ENCODE peak calls at places on chromosomes 2 and 18, in ten cellular contexts. One of them, this sample, is unnamed. For H3K4me1, the result is how much of the 10 kb centered on the place peaks cover.

GRCh38 chr2:96325884-96326255 is 753 bp downstream of the ITPRIPL1 start:
- DNase-seq in heart left ventricle: no peak
- DNase-seq in IMR-90: no peak
- DNase-seq in spleen: peak
- DNase-seq in uterus: no peak
- DNase-seq in suprapubic skin: no peak
- DNase-seq in endothelial cell of umbilical vein: no peak
- DNase-seq in A549: no peak
- DNase-seq in ovary: no peak
- DNase-seq in gastrocnemius medialis: no peak
- DNase-seq in this sample: peak

GRCh38 chr2:216082388-216082733 is 642 bp downstream of the TMEM169 start:
- DNase-seq in endothelial cell of umbilical vein: no peak
- DNase-seq in suprapubic skin: no peak
- DNase-seq in A549: no peak
- DNase-seq in uterus: no peak
- DNase-seq in spleen: no peak
- DNase-seq in gastrocnemius medialis: no peak
- DNase-seq in IMR-90: no peak
- DNase-seq in ovary: no peak
- DNase-seq in heart left ventricle: no peak
- DNase-seq in this sample: no peak

GRCh38 chr2:224127871-224128501 is 88.9 kb upstream of the SERPINE2 start:
- DNase-seq in ovary: no peak
- DNase-seq in uterus: no peak
- DNase-seq in A549: no peak
- DNase-seq in endothelial cell of umbilical vein: no peak
- DNase-seq in gastrocnemius medialis: no peak
- DNase-seq in suprapubic skin: no peak
- DNase-seq in IMR-90: peak
- DNase-seq in heart left ventricle: no peak
- DNase-seq in spleen: no peak
- DNase-seq in this sample: no peak

GRCh38 chr2:1751768-1752725 is 7.7 kb upstream of the PXDN start:
- DNase-seq in uterus: no peak
- DNase-seq in suprapubic skin: no peak
- DNase-seq in endothelial cell of umbilical vein: no peak
- DNase-seq in spleen: peak
- DNase-seq in ovary: no peak
- DNase-seq in IMR-90: no peak
- DNase-seq in gastrocnemius medialis: no peak
- DNase-seq in heart left ventricle: no peak
- DNase-seq in A549: no peak
- DNase-seq in this sample: no peak

GRCh38 chr18:70047931-70048603 is 100.4 kb upstream of the CD226 start:
- DNase-seq in endothelial cell of umbilical vein: peak
- DNase-seq in suprapubic skin: no peak
- DNase-seq in spleen: no peak
- DNase-seq in IMR-90: peak
- DNase-seq in heart left ventricle: no peak
- DNase-seq in uterus: no peak
- DNase-seq in ovary: no peak
- DNase-seq in gastrocnemius medialis: no peak
- DNase-seq in A549: no peak
- DNase-seq in this sample: no peak

GRCh38 chr2:38474833-38475566 is 97.9 kb upstream of the ATL2 start:
- DNase-seq in uterus: no peak
- DNase-seq in IMR-90: no peak
- DNase-seq in ovary: no peak
- DNase-seq in gastrocnemius medialis: no peak
- DNase-seq in endothelial cell of umbilical vein: no peak
- DNase-seq in suprapubic skin: no peak
- DNase-seq in A549: no peak
- DNase-seq in spleen: no peak
- DNase-seq in heart left ventricle: no peak
- DNase-seq in this sample: no peak

GRCh38 chr18:12076424-12077140 is 17.1 kb upstream of the ANKRD62 start:
- DNase-seq in gastrocnemius medialis: no peak
- DNase-seq in ovary: no peak
- DNase-seq in IMR-90: peak
- DNase-seq in uterus: peak
- DNase-seq in suprapubic skin: no peak
- DNase-seq in spleen: peak
- DNase-seq in heart left ventricle: peak
- DNase-seq in endothelial cell of umbilical vein: no peak
- DNase-seq in A549: peak
- DNase-seq in this sample: no peak

GRCh38 chr2:238362611-238363010 is 42.3 kb downstream of the TRAF3IP1 start:
- DNase-seq in endothelial cell of umbilical vein: no peak
- DNase-seq in ovary: no peak
- DNase-seq in suprapubic skin: no peak
- DNase-seq in heart left ventricle: no peak
- DNase-seq in A549: no peak
- DNase-seq in gastrocnemius medialis: no peak
- DNase-seq in uterus: no peak
- DNase-seq in spleen: no peak
- DNase-seq in IMR-90: no peak
- DNase-seq in this sample: no peak

GRCh38 chr2:108594982-108595464 is 60.8 kb downstream of the LIMS1 start:
- DNase-seq in ovary: no peak
- DNase-seq in endothelial cell of umbilical vein: peak
- DNase-seq in heart left ventricle: no peak
- DNase-seq in gastrocnemius medialis: no peak
- DNase-seq in spleen: no peak
- DNase-seq in IMR-90: peak
- DNase-seq in suprapubic skin: no peak
- DNase-seq in uterus: no peak
- DNase-seq in A549: peak
- DNase-seq in this sample: no peak
- TF ChIP-seq POLR2A in ovary: no peak
- TF ChIP-seq POLR2A in endothelial cell of umbilical vein: peak
- TF ChIP-seq POLR2A in heart left ventricle: no peak
- TF ChIP-seq POLR2A in gastrocnemius medialis: no peak
- TF ChIP-seq POLR2A in spleen: no peak
- TF ChIP-seq POLR2A in IMR-90: peak
- TF ChIP-seq POLR2A in suprapubic skin: no peak
- TF ChIP-seq POLR2A in uterus: no peak
- TF ChIP-seq POLR2A in A549: no peak
- TF ChIP-seq POLR2A in this sample: no peak

GRCh38 chr2:217872319-217872718 is 130.5 kb downstream of the TNS1 start:
- DNase-seq in endothelial cell of umbilical vein: no peak
- DNase-seq in spleen: no peak
- DNase-seq in ovary: no peak
- DNase-seq in IMR-90: no peak
- DNase-seq in uterus: no peak
- DNase-seq in suprapubic skin: no peak
- DNase-seq in heart left ventricle: no peak
- DNase-seq in A549: no peak
- DNase-seq in gastrocnemius medialis: no peak
- DNase-seq in this sample: no peak

GRCh38 chr2:217868911-217869334 is 133.9 kb downstream of the TNS1 start:
- DNase-seq in endothelial cell of umbilical vein: peak
- DNase-seq in uterus: peak
- DNase-seq in spleen: no peak
- DNase-seq in ovary: no peak
- DNase-seq in suprapubic skin: no peak
- DNase-seq in gastrocnemius medialis: no peak
- DNase-seq in heart left ventricle: no peak
- DNase-seq in IMR-90: peak
- DNase-seq in A549: no peak
- DNase-seq in this sample: no peak

GRCh38 chr2:217868265-217868892 is 134.4 kb downstream of the TNS1 start:
- DNase-seq in uterus: no peak
- DNase-seq in ovary: no peak
- DNase-seq in endothelial cell of umbilical vein: no peak
- DNase-seq in A549: no peak
- DNase-seq in suprapubic skin: no peak
- DNase-seq in IMR-90: no peak
- DNase-seq in heart left ventricle: no peak
- DNase-seq in spleen: no peak
- DNase-seq in gastrocnemius medialis: no peak
- DNase-seq in this sample: no peak

GRCh38 chr2:217873371-217873770 is 129.4 kb downstream of the TNS1 start:
- DNase-seq in spleen: no peak
- DNase-seq in gastrocnemius medialis: no peak
- DNase-seq in ovary: no peak
- DNase-seq in heart left ventricle: no peak
- DNase-seq in A549: no peak
- DNase-seq in IMR-90: no peak
- DNase-seq in suprapubic skin: no peak
- DNase-seq in endothelial cell of umbilical vein: no peak
- DNase-seq in uterus: no peak
- DNase-seq in this sample: no peak

GRCh38 chr2:217870528-217871011 is 132.2 kb downstream of the TNS1 start:
- DNase-seq in IMR-90: no peak
- DNase-seq in A549: no peak
- DNase-seq in suprapubic skin: no peak
- DNase-seq in heart left ventricle: no peak
- DNase-seq in gastrocnemius medialis: peak
- DNase-seq in ovary: no peak
- DNase-seq in spleen: no peak
- DNase-seq in uterus: no peak
- DNase-seq in endothelial cell of umbilical vein: no peak
- DNase-seq in this sample: no peak
- H3K4me1 ChIP-seq in IMR-90: under half
- H3K4me1 ChIP-seq in A549: under half
- H3K4me1 ChIP-seq in suprapubic skin: under half
- H3K4me1 ChIP-seq in heart left ventricle: under half
- H3K4me1 ChIP-seq in gastrocnemius medialis: half or more
- H3K4me1 ChIP-seq in ovary: under half
- H3K4me1 ChIP-seq in spleen: under half
- H3K4me1 ChIP-seq in uterus: under half
- H3K4me1 ChIP-seq in endothelial cell of umbilical vein: under half
- H3K4me1 ChIP-seq in this sample: under half

GRCh38 chr2:31388736-31389135 is 25.8 kb downstream of the XDH start:
- DNase-seq in gastrocnemius medialis: no peak
- DNase-seq in A549: no peak
- DNase-seq in uterus: no peak
- DNase-seq in spleen: no peak
- DNase-seq in endothelial cell of umbilical vein: no peak
- DNase-seq in heart left ventricle: no peak
- DNase-seq in ovary: no peak
- DNase-seq in IMR-90: no peak
- DNase-seq in suprapubic skin: no peak
- DNase-seq in this sample: no peak

GRCh38 chr2:31386172-31386571 is 28.4 kb downstream of the XDH start:
- DNase-seq in heart left ventricle: no peak
- DNase-seq in IMR-90: no peak
- DNase-seq in gastrocnemius medialis: no peak
- DNase-seq in endothelial cell of umbilical vein: no peak
- DNase-seq in spleen: no peak
- DNase-seq in A549: no peak
- DNase-seq in ovary: no peak
- DNase-seq in uterus: no peak
- DNase-seq in suprapubic skin: no peak
- DNase-seq in this sample: no peak

GRCh38 chr2:31384771-31385276 is 29.7 kb downstream of the XDH start:
- DNase-seq in uterus: no peak
- DNase-seq in ovary: no peak
- DNase-seq in gastrocnemius medialis: no peak
- DNase-seq in IMR-90: peak
- DNase-seq in endothelial cell of umbilical vein: no peak
- DNase-seq in suprapubic skin: no peak
- DNase-seq in heart left ventricle: no peak
- DNase-seq in A549: peak
- DNase-seq in spleen: no peak
- DNase-seq in this sample: no peak

GRCh38 chr2:31387850-31388249 is 26.7 kb downstream of the XDH start:
- DNase-seq in uterus: no peak
- DNase-seq in ovary: no peak
- DNase-seq in spleen: no peak
- DNase-seq in suprapubic skin: no peak
- DNase-seq in A549: peak
- DNase-seq in IMR-90: no peak
- DNase-seq in gastrocnemius medialis: no peak
- DNase-seq in heart left ventricle: no peak
- DNase-seq in endothelial cell of umbilical vein: no peak
- DNase-seq in this sample: no peak

DNA sequence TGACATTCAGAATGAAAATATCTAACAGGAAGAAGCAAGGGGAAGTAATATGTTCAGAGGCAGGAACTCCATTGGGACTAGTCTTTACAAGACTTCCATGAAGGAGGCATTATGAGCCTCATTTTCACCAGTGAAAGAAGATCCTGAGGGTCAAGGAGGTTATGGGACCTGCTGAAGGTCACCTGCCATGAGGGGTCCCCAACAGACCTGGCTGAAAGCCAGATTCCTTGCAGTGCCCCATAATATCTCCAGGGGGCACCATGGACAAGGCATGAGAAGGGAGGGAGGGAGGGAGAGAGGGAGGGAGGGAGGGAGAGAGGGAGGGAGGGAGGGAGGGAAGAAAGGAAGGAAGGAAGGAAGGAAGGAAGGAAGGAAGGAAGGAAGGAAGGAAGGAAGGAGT is 27.9 kb downstream of the XDH start:
- DNase-seq in IMR-90: no peak
- DNase-seq in gastrocnemius medialis: no peak
- DNase-seq in A549: peak
- DNase-seq in suprapubic skin: no peak
- DNase-seq in endothelial cell of umbilical vein: no peak
- DNase-seq in spleen: no peak
- DNase-seq in ovary: no peak
- DNase-seq in uterus: no peak
- DNase-seq in heart left ventricle: no peak
- DNase-seq in this sample: no peak
- TF ChIP-seq CTCF in IMR-90: no peak
- TF ChIP-seq CTCF in gastrocnemius medialis: no peak
- TF ChIP-seq CTCF in A549: peak
- TF ChIP-seq CTCF in suprapubic skin: no peak
- TF ChIP-seq CTCF in endothelial cell of umbilical vein: no peak
- TF ChIP-seq CTCF in spleen: no peak
- TF ChIP-seq CTCF in ovary: no peak
- TF ChIP-seq CTCF in uterus: no peak
- TF ChIP-seq CTCF in heart left ventricle: no peak
- TF ChIP-seq CTCF in this sample: peak

GRCh38 chr2:36355157-36355889 is at the start of gene CRIM1:
- DNase-seq in ovary: peak
- DNase-seq in suprapubic skin: peak
- DNase-seq in spleen: peak
- DNase-seq in gastrocnemius medialis: peak
- DNase-seq in endothelial cell of umbilical vein: peak
- DNase-seq in IMR-90: peak
- DNase-seq in heart left ventricle: peak
- DNase-seq in uterus: peak
- DNase-seq in A549: peak
- DNase-seq in this sample: peak

GRCh38 chr2:36356990-36357505 is 1.5 kb downstream of the CRIM1 start:
- DNase-seq in gastrocnemius medialis: no peak
- DNase-seq in heart left ventricle: peak
- DNase-seq in A549: no peak
- DNase-seq in uterus: peak
- DNase-seq in suprapubic skin: no peak
- DNase-seq in spleen: no peak
- DNase-seq in ovary: peak
- DNase-seq in IMR-90: peak
- DNase-seq in endothelial cell of umbilical vein: peak
- DNase-seq in this sample: no peak

GRCh38 chr2:36357506-36358316 is 2.1 kb downstream of the CRIM1 start:
- DNase-seq in IMR-90: peak
- DNase-seq in suprapubic skin: no peak
- DNase-seq in endothelial cell of umbilical vein: peak
- DNase-seq in gastrocnemius medialis: peak
- DNase-seq in uterus: peak
- DNase-seq in A549: peak
- DNase-seq in ovary: peak
- DNase-seq in heart left ventricle: peak
- DNase-seq in spleen: peak
- DNase-seq in this sample: peak

GRCh38 chr2:36355890-36356198 is 266 bp downstream of the CRIM1 start:
- DNase-seq in heart left ventricle: no peak
- DNase-seq in uterus: no peak
- DNase-seq in suprapubic skin: no peak
- DNase-seq in gastrocnemius medialis: no peak
- DNase-seq in endothelial cell of umbilical vein: no peak
- DNase-seq in IMR-90: no peak
- DNase-seq in spleen: no peak
- DNase-seq in ovary: no peak
- DNase-seq in A549: no peak
- DNase-seq in this sample: no peak

DNA sequence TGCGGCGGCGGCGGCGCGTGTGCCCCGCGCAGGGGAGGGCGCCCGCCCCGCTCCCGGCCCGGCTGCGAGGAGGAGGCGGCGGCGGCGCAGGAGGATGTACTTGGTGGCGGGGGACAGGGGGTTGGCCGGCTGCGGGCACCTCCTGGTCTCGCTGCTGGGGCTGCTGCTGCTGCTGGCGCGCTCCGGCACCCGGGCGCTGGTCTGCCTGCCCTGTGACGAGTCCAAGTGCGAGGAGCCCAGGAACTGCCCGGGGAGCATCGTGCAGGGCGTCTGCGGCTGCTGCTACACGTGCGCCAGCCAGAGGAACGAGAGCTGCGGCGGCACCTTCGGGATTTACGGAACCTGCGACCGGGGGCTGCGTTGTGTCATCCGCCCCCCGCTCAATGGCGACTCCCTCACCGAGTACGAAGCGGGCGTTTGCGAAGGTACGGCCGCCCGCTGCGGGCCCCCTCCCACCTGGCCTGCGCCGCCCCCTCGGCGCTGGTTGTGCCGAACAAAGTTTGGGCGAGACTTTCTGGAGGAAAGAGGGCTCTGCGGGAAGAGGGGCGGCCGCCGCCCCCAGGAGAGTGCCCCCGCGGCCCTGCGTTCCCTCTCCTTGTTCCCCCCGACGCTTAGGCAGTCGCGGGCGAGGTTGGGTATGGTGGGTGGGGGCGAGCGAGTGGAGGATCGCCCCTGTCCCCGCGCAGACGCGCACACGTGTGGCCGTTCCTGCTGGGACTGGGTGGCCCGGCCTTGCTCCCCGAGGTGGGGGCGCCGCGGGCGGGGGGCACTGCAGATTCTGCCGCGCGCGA is 816 bp downstream of the CRIM1 start:
- DNase-seq in suprapubic skin: peak
- DNase-seq in A549: no peak
- DNase-seq in uterus: peak
- DNase-seq in heart left ventricle: peak
- DNase-seq in spleen: peak
- DNase-seq in ovary: peak
- DNase-seq in gastrocnemius medialis: peak
- DNase-seq in endothelial cell of umbilical vein: peak
- DNase-seq in IMR-90: peak
- DNase-seq in this sample: peak
- TF ChIP-seq POLR2A in suprapubic skin: no peak
- TF ChIP-seq POLR2A in A549: no peak
- TF ChIP-seq POLR2A in uterus: no peak
- TF ChIP-seq POLR2A in heart left ventricle: no peak
- TF ChIP-seq POLR2A in spleen: no peak
- TF ChIP-seq POLR2A in ovary: no peak
- TF ChIP-seq POLR2A in gastrocnemius medialis: no peak
- TF ChIP-seq POLR2A in endothelial cell of umbilical vein: peak
- TF ChIP-seq POLR2A in IMR-90: no peak
- TF ChIP-seq POLR2A in this sample: peak